ENCODE peak calls at places on chromosomes 4 and X, in ten cellular contexts. One of them, this sample, is unnamed.

GRCh38 chr4:164485169-164485568 is 268.8 kb upstream of the SMIM31 start:
- DNase-seq in stomach: no peak
- DNase-seq in AG08395: no peak
- DNase-seq in DMS53: peak; percentile 14
- DNase-seq in fibroblast of mammary gland: no peak
- DNase-seq in NCI-H1694 treated with DMSO at 0.1 percent for 48 hours: no peak
- DNase-seq in transverse colon: no peak
- DNase-seq in astrocyte of the spinal cord: no peak
- DNase-seq in memory B cell: no peak
- DNase-seq in PC-3: no peak
- DNase-seq in this sample: no peak

GRCh38 chr4:84258905-84259830 is 239.9 kb downstream of the NKX6-1 start:
- DNase-seq in stomach: no peak
- DNase-seq in AG08395: peak; percentile 33
- DNase-seq in DMS53: peak; percentile 72
- DNase-seq in fibroblast of mammary gland: peak; percentile 42
- DNase-seq in NCI-H1694 treated with DMSO at 0.1 percent for 48 hours: peak; percentile 11
- DNase-seq in transverse colon: no peak
- DNase-seq in astrocyte of the spinal cord: peak; percentile 34
- DNase-seq in memory B cell: no peak
- DNase-seq in PC-3: peak; percentile 32
- DNase-seq in this sample: no peak

GRCh38 chr4:39626261-39626660 is 12.4 kb downstream of the SMIM14 start:
- DNase-seq in stomach: no peak
- DNase-seq in AG08395: no peak
- DNase-seq in DMS53: no peak
- DNase-seq in fibroblast of mammary gland: no peak
- DNase-seq in NCI-H1694 treated with DMSO at 0.1 percent for 48 hours: no peak
- DNase-seq in transverse colon: no peak
- DNase-seq in astrocyte of the spinal cord: no peak
- DNase-seq in memory B cell: no peak
- DNase-seq in PC-3: no peak
- DNase-seq in this sample: no peak

GRCh38 chr4:47704693-47705325 is 133.1 kb downstream of the CORIN start:
- DNase-seq in stomach: peak; percentile 35
- DNase-seq in AG08395: peak; percentile 17
- DNase-seq in DMS53: peak; percentile 92
- DNase-seq in fibroblast of mammary gland: peak; percentile 46
- DNase-seq in NCI-H1694 treated with DMSO at 0.1 percent for 48 hours: peak; percentile 4
- DNase-seq in transverse colon: no peak
- DNase-seq in astrocyte of the spinal cord: peak; percentile 35
- DNase-seq in memory B cell: no peak
- DNase-seq in PC-3: peak; percentile 38
- DNase-seq in this sample: no peak

GRCh38 chrX:23317799-23318724 is 16.6 kb upstream of the PTCHD1 start:
- DNase-seq in stomach: no peak
- DNase-seq in AG08395: peak; percentile 9
- DNase-seq in DMS53: peak; percentile 53
- DNase-seq in fibroblast of mammary gland: peak; percentile 6
- DNase-seq in NCI-H1694 treated with DMSO at 0.1 percent for 48 hours: no peak
- DNase-seq in transverse colon: peak; percentile 12
- DNase-seq in astrocyte of the spinal cord: no peak
- DNase-seq in memory B cell: peak; percentile 41
- DNase-seq in PC-3: peak; percentile 38
- DNase-seq in this sample: no peak

GRCh38 chrX:37746268-37746931 is 33.5 kb upstream of the CYBB start:
- DNase-seq in stomach: no peak
- DNase-seq in AG08395: no peak
- DNase-seq in DMS53: no peak
- DNase-seq in fibroblast of mammary gland: no peak
- DNase-seq in NCI-H1694 treated with DMSO at 0.1 percent for 48 hours: no peak
- DNase-seq in transverse colon: no peak
- DNase-seq in astrocyte of the spinal cord: peak; percentile 6
- DNase-seq in memory B cell: no peak
- DNase-seq in PC-3: peak; percentile 64
- DNase-seq in this sample: no peak

GRCh38 chr4:2964077-2964471 is 703 bp downstream of the GRK4 start:
- DNase-seq in stomach: no peak
- DNase-seq in AG08395: no peak
- DNase-seq in DMS53: peak; percentile 65
- DNase-seq in fibroblast of mammary gland: no peak
- DNase-seq in NCI-H1694 treated with DMSO at 0.1 percent for 48 hours: no peak
- DNase-seq in transverse colon: no peak
- DNase-seq in astrocyte of the spinal cord: no peak
- DNase-seq in memory B cell: no peak
- DNase-seq in PC-3: no peak
- DNase-seq in this sample: no peak

GRCh38 chrX:17375361-17375630 is 296 bp downstream of the NHS start:
- DNase-seq in stomach: no peak
- DNase-seq in AG08395: no peak
- DNase-seq in DMS53: no peak
- DNase-seq in fibroblast of mammary gland: no peak
- DNase-seq in NCI-H1694 treated with DMSO at 0.1 percent for 48 hours: no peak
- DNase-seq in transverse colon: no peak
- DNase-seq in astrocyte of the spinal cord: no peak
- DNase-seq in memory B cell: no peak
- DNase-seq in PC-3: no peak
- DNase-seq in this sample: no peak

GRCh38 chr4:1215347-1216075 is 33.4 kb downstream of the CTBP1 start:
- DNase-seq in stomach: peak; percentile 43
- DNase-seq in AG08395: no peak
- DNase-seq in DMS53: no peak
- DNase-seq in fibroblast of mammary gland: peak; percentile 86
- DNase-seq in NCI-H1694 treated with DMSO at 0.1 percent for 48 hours: no peak
- DNase-seq in transverse colon: peak; percentile 74
- DNase-seq in astrocyte of the spinal cord: no peak
- DNase-seq in memory B cell: no peak
- DNase-seq in PC-3: no peak
- DNase-seq in this sample: no peak

GRCh38 chr4:6324999-6325790 is 55.5 kb downstream of the WFS1 start:
- DNase-seq in stomach: peak; percentile 71
- DNase-seq in AG08395: no peak
- DNase-seq in DMS53: no peak
- DNase-seq in fibroblast of mammary gland: peak; percentile 12
- DNase-seq in NCI-H1694 treated with DMSO at 0.1 percent for 48 hours: no peak
- DNase-seq in transverse colon: peak; percentile 62
- DNase-seq in astrocyte of the spinal cord: peak; percentile 25
- DNase-seq in memory B cell: no peak
- DNase-seq in PC-3: peak; percentile 73
- DNase-seq in this sample: no peak

GRCh38 chr4:150619032-150619431 is 37.1 kb downstream of the MAB21L2 start:
- DNase-seq in stomach: no peak
- DNase-seq in AG08395: no peak
- DNase-seq in DMS53: no peak
- DNase-seq in fibroblast of mammary gland: peak; percentile 12
- DNase-seq in NCI-H1694 treated with DMSO at 0.1 percent for 48 hours: no peak
- DNase-seq in transverse colon: no peak
- DNase-seq in astrocyte of the spinal cord: no peak
- DNase-seq in memory B cell: no peak
- DNase-seq in PC-3: no peak
- DNase-seq in this sample: no peak

GRCh38 chrX:10070714-10071436 is 85.9 kb upstream of the CLCN4 start:
- DNase-seq in stomach: no peak
- DNase-seq in AG08395: no peak
- DNase-seq in DMS53: no peak
- DNase-seq in fibroblast of mammary gland: no peak
- DNase-seq in NCI-H1694 treated with DMSO at 0.1 percent for 48 hours: no peak
- DNase-seq in transverse colon: no peak
- DNase-seq in astrocyte of the spinal cord: no peak
- DNase-seq in memory B cell: no peak
- DNase-seq in PC-3: no peak
- DNase-seq in this sample: no peak